ENCODE peak calls at places on chromosomes 6 and 20, in five cellular contexts. One of them, this sample, is unnamed.

GRCh38 chr20:1557605-1558004 is at the start of gene SIRPD:
- DNase-seq in HepG2: no peak
- DNase-seq in GM12878: no peak
- DNase-seq in HCT116: no peak
- DNase-seq in A549: no peak
- DNase-seq in this sample: no peak

GRCh38 chr6:52042141-52042885 is 45.1 kb downstream of the PKHD1 start:
- DNase-seq in GM12878: no peak
- DNase-seq in A549: no peak
- DNase-seq in HepG2: no peak
- DNase-seq in HCT116: no peak
- DNase-seq in this sample: no peak

GRCh38 chr6:115887887-115888286 is 172.8 kb downstream of the FRK start:
- DNase-seq in A549: no peak
- DNase-seq in GM12878: no peak
- DNase-seq in HCT116: no peak
- DNase-seq in HepG2: no peak
- DNase-seq in this sample: no peak

GRCh38 chr6:5256952-5257351 is 3.8 kb downstream of the LYRM4 start:
- DNase-seq in HepG2: no peak
- DNase-seq in A549: no peak
- DNase-seq in GM12878: no peak
- DNase-seq in HCT116: no peak
- DNase-seq in this sample: no peak

GRCh38 chr6:156777866-156778614 is 862 bp downstream of the ARID1B start:
- DNase-seq in A549: peak
- DNase-seq in GM12878: no peak
- DNase-seq in HCT116: no peak
- DNase-seq in HepG2: peak
- DNase-seq in this sample: peak

GRCh38 chr20:40540163-40540562 is 148.9 kb downstream of the MAFB start:
- DNase-seq in GM12878: no peak
- DNase-seq in HCT116: no peak
- DNase-seq in A549: no peak
- DNase-seq in HepG2: no peak
- DNase-seq in this sample: no peak

GRCh38 chr6:160032538-160032937 is 63.7 kb downstream of the IGF2R start:
- DNase-seq in HCT116: no peak
- DNase-seq in GM12878: no peak
- DNase-seq in A549: no peak
- DNase-seq in HepG2: no peak
- DNase-seq in this sample: no peak

GRCh38 chr6:40328376-40328987 is 258.7 kb downstream of the LRFN2 start:
- DNase-seq in HCT116: peak
- DNase-seq in GM12878: no peak
- DNase-seq in HepG2: no peak
- DNase-seq in A549: peak
- DNase-seq in this sample: peak

GRCh38 chr20:38343798-38344701 is 2.2 kb upstream of the LBP start:
- DNase-seq in GM12878: no peak
- DNase-seq in HepG2: no peak
- DNase-seq in A549: no peak
- DNase-seq in HCT116: no peak
- DNase-seq in this sample: no peak

GRCh38 chr6:30325150-30325872 is 1.4 kb upstream of the TRIM39 start:
- DNase-seq in A549: peak
- DNase-seq in HCT116: no peak
- DNase-seq in HepG2: peak
- DNase-seq in GM12878: peak
- DNase-seq in this sample: peak

GRCh38 chr6:57432162-57432561 is 114.7 kb downstream of the PRIM2 start:
- DNase-seq in GM12878: no peak
- DNase-seq in A549: no peak
- DNase-seq in HepG2: peak
- DNase-seq in HCT116: no peak
- DNase-seq in this sample: no peak

GRCh38 chr6:116371384-116372209 is 850 bp downstream of the DSE start:
- DNase-seq in A549: peak
- DNase-seq in HepG2: no peak
- DNase-seq in GM12878: no peak
- DNase-seq in HCT116: peak
- DNase-seq in this sample: no peak

GRCh38 chr6:13729891-13730290 is 18.3 kb upstream of the RANBP9 start:
- DNase-seq in A549: no peak
- DNase-seq in HepG2: no peak
- DNase-seq in HCT116: no peak
- DNase-seq in GM12878: no peak
- DNase-seq in this sample: no peak

GRCh38 chr6:47246556-47246955 is 63.1 kb downstream of the TNFRSF21 start:
- DNase-seq in GM12878: no peak
- DNase-seq in HepG2: no peak
- DNase-seq in A549: no peak
- DNase-seq in HCT116: no peak
- DNase-seq in this sample: no peak

GRCh38 chr20:57259179-57260021 is 7.0 kb downstream of the BMP7 start:
- DNase-seq in HepG2: no peak
- DNase-seq in GM12878: no peak
- DNase-seq in A549: no peak
- DNase-seq in HCT116: no peak
- DNase-seq in this sample: no peak

GRCh38 chr6:56514395-56514794 is 128.3 kb downstream of the DST start:
- DNase-seq in GM12878: no peak
- DNase-seq in HCT116: no peak
- DNase-seq in HepG2: no peak
- DNase-seq in A549: no peak
- DNase-seq in this sample: no peak

GRCh38 chr20:44447827-44448419 is 27.8 kb upstream of the TTPAL start:
- DNase-seq in HepG2: no peak
- DNase-seq in HCT116: no peak
- DNase-seq in GM12878: no peak
- DNase-seq in A549: no peak
- DNase-seq in this sample: no peak

GRCh38 chr6:50907565-50907964 is 88.9 kb downstream of the TFAP2B start:
- DNase-seq in HCT116: no peak
- DNase-seq in HepG2: no peak
- DNase-seq in A549: no peak
- DNase-seq in GM12878: no peak
- DNase-seq in this sample: no peak

GRCh38 chr20:43430265-43430664 is 27.4 kb upstream of the SRSF6 start:
- DNase-seq in A549: no peak
- DNase-seq in GM12878: no peak
- DNase-seq in HepG2: no peak
- DNase-seq in HCT116: no peak
- DNase-seq in this sample: no peak

GRCh38 chr6:78598966-78599365 is 268.4 kb upstream of the IRAK1BP1 start:
- DNase-seq in A549: peak
- DNase-seq in HCT116: peak
- DNase-seq in HepG2: no peak
- DNase-seq in GM12878: no peak
- DNase-seq in this sample: no peak

GRCh38 chr6:2412731-2413130 is 167.3 kb upstream of the GMDS start:
- DNase-seq in A549: no peak
- DNase-seq in HCT116: no peak
- DNase-seq in GM12878: no peak
- DNase-seq in HepG2: no peak
- DNase-seq in this sample: no peak

GRCh38 chr20:3309226-3309625 is 70.2 kb upstream of the SLC4A11 start:
- DNase-seq in HCT116: no peak
- DNase-seq in HepG2: no peak
- DNase-seq in GM12878: no peak
- DNase-seq in A549: no peak
- DNase-seq in this sample: no peak

GRCh38 chr6:41280658-41281057 is 5.8 kb downstream of the TREM1 start:
- DNase-seq in A549: no peak
- DNase-seq in HepG2: no peak
- DNase-seq in HCT116: no peak
- DNase-seq in GM12878: no peak
- DNase-seq in this sample: no peak

GRCh38 chr6:4929319-4929718 is 74.5 kb downstream of the RPP40 start:
- DNase-seq in GM12878: no peak
- DNase-seq in A549: no peak
- DNase-seq in HepG2: no peak
- DNase-seq in HCT116: no peak
- DNase-seq in this sample: no peak

GRCh38 chr20:9359561-9360308 is 154.7 kb upstream of the LAMP5 start:
- DNase-seq in GM12878: no peak
- DNase-seq in A549: peak
- DNase-seq in HepG2: peak
- DNase-seq in HCT116: peak
- DNase-seq in this sample: no peak

GRCh38 chr6:87391334-87391733 is 16.4 kb upstream of the CFAP206 start:
- DNase-seq in HCT116: peak
- DNase-seq in A549: peak
- DNase-seq in GM12878: no peak
- DNase-seq in HepG2: peak
- DNase-seq in this sample: peak

GRCh38 chr6:42010185-42010872 is 40.0 kb upstream of the TAF8 start:
- DNase-seq in A549: no peak
- DNase-seq in GM12878: no peak
- DNase-seq in HCT116: no peak
- DNase-seq in HepG2: no peak
- DNase-seq in this sample: peak

GRCh38 chr20:32297439-32297838 is 20.0 kb downstream of the KIF3B start:
- DNase-seq in GM12878: no peak
- DNase-seq in HCT116: no peak
- DNase-seq in HepG2: no peak
- DNase-seq in A549: no peak
- DNase-seq in this sample: no peak

GRCh38 chr6:56868687-56869086 is 86.2 kb upstream of the BEND6 start:
- DNase-seq in GM12878: no peak
- DNase-seq in A549: peak
- DNase-seq in HCT116: no peak
- DNase-seq in HepG2: peak
- DNase-seq in this sample: no peak

GRCh38 chr20:58829531-58829941 is 21.2 kb downstream of the GNAS-AS1 start:
- DNase-seq in A549: no peak
- DNase-seq in GM12878: no peak
- DNase-seq in HepG2: no peak
- DNase-seq in HCT116: no peak
- DNase-seq in this sample: no peak
- TF ChIP-seq CEBPB in A549: no peak
- TF ChIP-seq CEBPB in GM12878: no peak
- TF ChIP-seq CEBPB in HepG2: no peak
- TF ChIP-seq CEBPB in HCT116: no peak
- TF ChIP-seq CEBPB in this sample: no peak

DNA sequence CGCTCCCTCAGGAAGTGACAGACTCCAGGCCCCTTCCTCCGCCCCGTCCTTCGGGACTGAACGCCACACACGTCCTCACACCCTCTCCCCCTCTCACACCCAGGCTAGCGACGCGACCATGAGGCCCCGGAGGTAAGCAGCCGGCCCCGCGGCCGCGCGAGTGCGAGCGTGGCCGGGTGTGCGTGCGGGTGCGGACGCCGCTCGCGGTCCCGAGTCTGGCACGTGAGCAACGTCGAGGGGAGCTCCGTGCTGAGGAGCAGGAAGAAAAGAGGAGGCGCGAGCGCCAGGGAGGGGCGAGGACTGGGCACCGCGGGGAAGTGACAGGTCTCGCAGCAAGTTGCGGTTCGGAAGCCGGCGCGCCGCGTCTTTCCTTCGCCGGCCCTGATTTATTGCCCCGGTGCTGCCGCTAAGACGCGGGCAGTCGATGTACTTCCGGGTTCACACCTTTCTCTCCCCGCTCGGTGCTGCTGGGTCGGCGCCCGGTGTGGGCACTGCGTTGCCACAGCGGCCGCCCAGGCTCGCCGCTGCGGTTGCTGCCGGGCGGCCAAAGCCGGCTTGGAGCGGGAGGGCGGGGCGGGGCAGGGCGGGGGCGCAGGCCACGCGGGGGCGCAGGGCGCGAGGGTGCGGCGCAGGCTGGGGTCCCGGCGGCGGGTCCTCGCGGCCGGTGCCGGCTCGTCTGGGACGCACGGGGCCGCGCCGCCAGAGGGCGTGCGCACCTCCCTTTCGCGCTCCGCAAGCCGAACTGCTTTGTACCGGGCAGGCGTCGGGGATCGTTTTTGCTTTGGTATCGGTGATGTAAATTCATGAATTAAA is 15.8 kb upstream of the LIN28B start:
- DNase-seq in HCT116: no peak
- DNase-seq in HepG2: peak
- DNase-seq in A549: no peak
- DNase-seq in GM12878: no peak
- DNase-seq in this sample: peak
- TF ChIP-seq CEBPB in HCT116: no peak
- TF ChIP-seq CEBPB in HepG2: no peak
- TF ChIP-seq CEBPB in A549: no peak
- TF ChIP-seq CEBPB in GM12878: no peak
- TF ChIP-seq CEBPB in this sample: no peak

GRCh38 chr20:53752971-53753879 is 159.6 kb upstream of the ZNF217 start:
- DNase-seq in A549: peak
- DNase-seq in HCT116: no peak
- DNase-seq in GM12878: no peak
- DNase-seq in HepG2: no peak
- DNase-seq in this sample: peak
- TF ChIP-seq CEBPB in A549: no peak
- TF ChIP-seq CEBPB in HCT116: no peak
- TF ChIP-seq CEBPB in GM12878: no peak
- TF ChIP-seq CEBPB in HepG2: no peak
- TF ChIP-seq CEBPB in this sample: no peak

DNA sequence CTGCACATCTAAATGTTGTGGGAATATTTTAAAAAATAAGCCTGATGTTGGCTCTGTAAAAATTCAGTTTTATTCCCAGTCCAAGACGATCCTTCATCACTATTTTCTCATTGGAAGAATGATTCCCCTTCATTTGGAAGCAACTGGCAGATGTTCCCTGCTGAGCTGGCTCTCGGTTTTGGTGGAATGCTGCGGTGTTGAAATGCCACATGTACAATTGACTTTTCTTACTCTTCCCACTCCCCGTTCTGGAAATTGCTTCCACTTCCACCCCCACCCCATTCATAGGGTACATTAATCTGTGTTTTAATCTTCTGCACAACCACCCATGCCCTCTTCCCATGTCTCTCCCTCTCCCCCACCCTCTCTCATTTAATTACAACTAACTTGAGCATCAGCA is 496.4 kb upstream of the MAP3K7 start:
- DNase-seq in HepG2: no peak
- DNase-seq in A549: no peak
- DNase-seq in GM12878: no peak
- DNase-seq in HCT116: no peak
- DNase-seq in this sample: no peak
- TF ChIP-seq CEBPB in HepG2: no peak
- TF ChIP-seq CEBPB in A549: no peak
- TF ChIP-seq CEBPB in GM12878: no peak
- TF ChIP-seq CEBPB in HCT116: no peak
- TF ChIP-seq CEBPB in this sample: no peak

GRCh38 chr6:73028893-73029450 is 196.3 kb downstream of the KHDC1L start:
- DNase-seq in GM12878: no peak
- DNase-seq in HepG2: no peak
- DNase-seq in HCT116: no peak
- DNase-seq in A549: no peak
- DNase-seq in this sample: no peak
- TF ChIP-seq CEBPB in GM12878: no peak
- TF ChIP-seq CEBPB in HepG2: no peak
- TF ChIP-seq CEBPB in HCT116: no peak
- TF ChIP-seq CEBPB in A549: no peak
- TF ChIP-seq CEBPB in this sample: no peak

GRCh38 chr6:92364948-92365386 is 1054.4 kb downstream of the EPHA7 start:
- DNase-seq in HepG2: peak
- DNase-seq in GM12878: no peak
- DNase-seq in HCT116: no peak
- DNase-seq in A549: no peak
- DNase-seq in this sample: no peak
- TF ChIP-seq CEBPB in HepG2: peak
- TF ChIP-seq CEBPB in GM12878: no peak
- TF ChIP-seq CEBPB in HCT116: no peak
- TF ChIP-seq CEBPB in A549: no peak
- TF ChIP-seq CEBPB in this sample: no peak